ENCODE peak calls at places on chromosomes 7 and 10, in seven cellular contexts. S is fibroblast of villous mesenchyme, H is pulmonary artery endothelial cell, Z is activated gamma-delta T cell treated with Interleukin-2 at 50 U/mL for 16 hours, F is H1, C is HT-29, N is hippocampal formation. M is an unnamed sample.

GRCh38 chr7:116610210-116610609 is 61.8 kb upstream of the MET start:
- DNase-seq in S (peak; percentile 71), H (peak; percentile 55), Z (no peak), F (no peak), C (no peak), N (no peak), M (no peak)

GRCh38 chr10:75639726-75640125 is 208.3 kb downstream of the LRMDA start:
- DNase-seq in S (no peak), H (no peak), Z (no peak), F (no peak), C (no peak), N (no peak), M (no peak)

GRCh38 chr7:2362385-2363088 is 7.9 kb downstream of the EIF3B start:
- DNase-seq in S (no peak), H (no peak), Z (no peak), F (no peak), C (no peak), N (no peak), M (no peak)

GRCh38 chr7:155815332-155816191 is 3.3 kb upstream of the SHH start:
- DNase-seq in S (peak; percentile 28), H (no peak), Z (peak; percentile 24), F (no peak), C (peak; percentile 86), N (no peak), M (peak; percentile 84)

GRCh38 chr7:80722596-80723141 is 84.2 kb downstream of the CD36 start:
- DNase-seq in S (peak; percentile 98), H (peak; percentile 36), Z (no peak), F (peak; percentile 43), C (peak; percentile 90), N (no peak), M (peak; percentile 97)

GRCh38 chr10:10233256-10233655 is 784.4 kb upstream of the CELF2 start:
- DNase-seq in S (no peak), H (no peak), Z (no peak), F (no peak), C (peak; percentile 1), N (no peak), M (no peak)

GRCh38 chr10:56370217-56371113 is 9.4 kb upstream of the ZWINT start:
- DNase-seq in S (peak; percentile 8), H (no peak), Z (no peak), F (no peak), C (peak; percentile 11), N (no peak), M (no peak)

GRCh38 chr10:64091889-64092288 is 570.7 kb downstream of the REEP3 start:
- DNase-seq in S (no peak), H (no peak), Z (no peak), F (no peak), C (peak; percentile 39), N (peak; percentile 40), M (no peak)

GRCh38 chr10:63390521-63390920 is 75.3 kb downstream of the JMJD1C start:
- DNase-seq in S (no peak), H (no peak), Z (no peak), F (no peak), C (no peak), N (no peak), M (no peak)

GRCh38 chr7:2010101-2010500 is 222.6 kb downstream of the MAD1L1 start:
- DNase-seq in S (no peak), H (no peak), Z (no peak), F (no peak), C (no peak), N (no peak), M (no peak)

M was measured in islet precursor cell.